ENCODE peak calls at places on chromosome 2, in ten cellular contexts. C is CD8-positive, alpha-beta memory T cell; O is HCT116; D is CD8-positive, alpha-beta T cell; I is heart left ventricle; T is Peyer's patch; B is PC-3; G is neural progenitor cell; Y is body of pancreas; S is hepatocyte. M is an unnamed sample.

GRCh38 chr2:11914455-11914854 is 168.0 kb downstream of the LPIN1 start:
- DNase-seq in C (no peak), O (no peak), D (no peak), I (no peak), T (no peak), B (no peak), G (no peak), Y (no peak), S (peak; percentile 28), M (no peak)

GRCh38 chr2:109016376-109016775 is 27.4 kb upstream of the EDAR start:
- DNase-seq in C (no peak), O (no peak), D (no peak), I (no peak), T (no peak), B (no peak), G (no peak), Y (no peak), S (no peak), M (no peak)

GRCh38 chr2:190766174-190766572 is 114.4 kb upstream of the GLS start:
- DNase-seq in C (no peak), O (no peak), D (no peak), I (no peak), T (no peak), B (peak; percentile 22), G (no peak), Y (no peak), S (no peak), M (no peak)

GRCh38 chr2:105737980-105738657 is 6.6 kb upstream of the NCK2 start:
- DNase-seq in C (peak; percentile 71), O (no peak), D (no peak), I (no peak), T (no peak), B (peak; percentile 28), G (no peak), Y (no peak), S (no peak), M (no peak)

GRCh38 chr2:160561551-160562280 is 68.1 kb upstream of the RBMS1 start:
- DNase-seq in C (no peak), O (no peak), D (no peak), I (no peak), T (no peak), B (peak; percentile 95), G (no peak), Y (no peak), S (peak; percentile 5), M (no peak)

GRCh38 chr2:19355931-19356544 is 2.4 kb downstream of the OSR1 start:
- DNase-seq in C (no peak), O (no peak), D (no peak), I (no peak), T (no peak), B (no peak), G (peak; percentile 32), Y (no peak), S (no peak), M (no peak)

GRCh38 chr2:168645696-168646095 is 156.7 kb upstream of the NOSTRIN start:
- DNase-seq in C (no peak), O (no peak), D (no peak), I (no peak), T (no peak), B (no peak), G (no peak), Y (no peak), S (no peak), M (no peak)

GRCh38 chr2:45851576-45852304 is 200.3 kb downstream of the PRKCE start:
- DNase-seq in C (no peak), O (no peak), D (no peak), I (no peak), T (no peak), B (peak; percentile 97), G (no peak), Y (no peak), S (no peak), M (peak; percentile 28)

GRCh38 chr2:96824079-96824870 is 8.2 kb downstream of the CNNM3 start:
- DNase-seq in C (no peak), O (no peak), D (no peak), I (no peak), T (no peak), B (peak; percentile 84), G (no peak), Y (no peak), S (peak; percentile 56), M (no peak)

GRCh38 chr2:96821113-96821512 is 5.0 kb downstream of the CNNM3 start:
- DNase-seq in C (no peak), O (no peak), D (no peak), I (no peak), T (no peak), B (no peak), G (no peak), Y (no peak), S (no peak), M (no peak)

GRCh38 chr2:96825057-96825456 is 9.0 kb downstream of the CNNM3 start:
- DNase-seq in C (no peak), O (no peak), D (no peak), I (no peak), T (no peak), B (no peak), G (no peak), Y (no peak), S (no peak), M (no peak)

GRCh38 chr2:96823203-96823602 is 7.1 kb downstream of the CNNM3 start:
- DNase-seq in C (no peak), O (no peak), D (no peak), I (no peak), T (no peak), B (no peak), G (no peak), Y (no peak), S (no peak), M (no peak)

GRCh38 chr2:96822786-96823185 is 6.7 kb downstream of the CNNM3 start:
- DNase-seq in C (no peak), O (no peak), D (no peak), I (no peak), T (no peak), B (no peak), G (no peak), Y (no peak), S (no peak), M (no peak)
- H3K4me1 ChIP-seq in C (peaks cover 39% of the 10 kb centered on the region), O (peaks cover 4% of the 10 kb centered on the region), D (peaks cover 39% of the 10 kb centered on the region), I (peaks cover 31% of the 10 kb centered on the region), T (peaks cover 28% of the 10 kb centered on the region), B (peaks cover 25% of the 10 kb centered on the region), G (peaks cover 32% of the 10 kb centered on the region), Y (peaks cover 72% of the 10 kb centered on the region), S (peaks cover 54% of the 10 kb centered on the region), M (no peaks in the 10 kb centered on the region)

DNA sequence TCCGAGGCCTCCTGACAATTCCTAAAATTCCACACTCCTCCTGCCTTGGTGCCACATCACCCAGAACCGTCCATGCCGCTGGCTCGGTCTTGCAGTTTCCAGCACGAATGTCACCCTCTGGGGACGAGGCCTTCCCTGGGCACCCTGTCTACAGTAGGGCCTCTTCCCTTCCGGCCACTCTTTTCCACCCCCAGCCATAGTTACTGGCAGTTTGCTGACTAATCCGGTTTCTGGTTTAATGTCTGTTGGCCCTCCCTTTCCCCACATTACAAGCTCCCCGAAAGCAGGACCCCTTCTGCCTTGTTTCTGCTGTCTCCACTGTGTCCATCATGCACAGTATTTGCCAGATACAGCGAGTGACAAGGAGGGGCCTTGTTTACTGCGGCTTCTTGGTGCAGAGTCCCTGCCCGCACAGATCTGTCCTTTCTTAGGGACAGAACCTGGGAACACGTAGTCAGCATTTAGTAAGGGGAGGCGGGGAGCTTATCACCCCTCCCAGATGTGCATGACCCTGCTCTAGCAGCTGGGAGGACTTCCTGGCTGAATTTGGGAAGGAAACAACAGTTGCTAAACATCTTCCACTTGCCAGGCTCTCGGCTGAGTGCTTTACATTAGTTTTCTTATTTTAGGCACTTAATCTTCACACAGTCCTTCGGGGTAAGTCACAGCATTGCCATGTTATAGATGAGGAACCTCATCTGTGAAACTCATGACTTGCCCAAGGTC is 23.6 kb upstream of the CATIP start:
- DNase-seq in C (no peak), O (no peak), D (no peak), I (no peak), T (no peak), B (no peak), G (no peak), Y (no peak), S (no peak), M (no peak)
- H3K4me1 ChIP-seq in C (no peaks in the 10 kb centered on the region), O (peaks cover 7% of the 10 kb centered on the region), D (no peaks in the 10 kb centered on the region), I (no peaks in the 10 kb centered on the region), T (no peaks in the 10 kb centered on the region), B (no peaks in the 10 kb centered on the region), G (peaks cover 11% of the 10 kb centered on the region), Y (peaks cover 4% of the 10 kb centered on the region), S (peaks cover 16% of the 10 kb centered on the region), M (no peaks in the 10 kb centered on the region)

GRCh38 chr2:130851624-130852382 is 15.1 kb downstream of the ARHGEF4 start:
- DNase-seq in C (no peak), O (no peak), D (no peak), I (no peak), T (no peak), B (peak; percentile 53), G (no peak), Y (no peak), S (no peak), M (no peak)

GRCh38 chr2:130854301-130854700 is 17.6 kb downstream of the ARHGEF4 start:
- DNase-seq in C (no peak), O (no peak), D (no peak), I (no peak), T (no peak), B (no peak), G (no peak), Y (no peak), S (no peak), M (no peak)

GRCh38 chr2:130850788-130851623 is 14.3 kb downstream of the ARHGEF4 start:
- DNase-seq in C (no peak), O (no peak), D (no peak), I (no peak), T (no peak), B (no peak), G (no peak), Y (no peak), S (no peak), M (no peak)

GRCh38 chr2:130852521-130853115 is 15.9 kb downstream of the ARHGEF4 start:
- DNase-seq in C (no peak), O (no peak), D (no peak), I (no peak), T (no peak), B (no peak), G (no peak), Y (no peak), S (no peak), M (no peak)

DNA sequence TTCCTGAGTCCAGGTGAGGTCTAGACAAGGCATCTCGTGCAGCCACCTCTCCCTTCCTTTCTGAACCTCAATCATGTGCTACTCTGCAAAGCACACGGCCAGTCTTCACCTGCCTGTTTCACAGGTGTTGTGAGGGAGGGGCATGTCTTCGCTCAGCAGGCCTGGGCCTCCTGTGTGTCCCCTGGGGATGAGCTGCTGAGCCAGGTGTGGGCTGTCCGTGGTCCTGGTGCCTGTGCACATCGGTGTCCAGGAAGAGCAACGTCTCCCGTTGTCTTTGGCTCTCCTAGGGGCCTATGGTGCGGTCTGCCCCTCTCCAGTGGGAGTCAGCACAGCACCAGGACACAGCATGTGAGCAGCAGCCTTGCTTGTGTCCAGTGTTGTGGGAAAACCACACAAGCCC is 16.7 kb downstream of the ARHGEF4 start:
- DNase-seq in C (no peak), O (no peak), D (no peak), I (no peak), T (no peak), B (no peak), G (no peak), Y (no peak), S (no peak), M (no peak)
- H3K4me1 ChIP-seq in C (no peaks in the 10 kb centered on the region), O (no peaks in the 10 kb centered on the region), D (no peaks in the 10 kb centered on the region), I (no peaks in the 10 kb centered on the region), T (no peaks in the 10 kb centered on the region), B (peaks cover 7% of the 10 kb centered on the region), G (no peaks in the 10 kb centered on the region), Y (peaks cover 9% of the 10 kb centered on the region), S (no peaks in the 10 kb centered on the region), M (no peaks in the 10 kb centered on the region)

GRCh38 chr2:96876036-96876810 is 6.3 kb upstream of the SEMA4C start:
- DNase-seq in C (no peak), O (no peak), D (no peak), I (no peak), T (no peak), B (peak; percentile 68), G (peak; percentile 38), Y (no peak), S (no peak), M (no peak)

GRCh38 chr2:96875498-96876035 is 5.7 kb upstream of the SEMA4C start:
- DNase-seq in C (no peak), O (no peak), D (no peak), I (no peak), T (no peak), B (no peak), G (peak; percentile 83), Y (no peak), S (no peak), M (peak; percentile 48)

GRCh38 chr2:96872591-96873349 is 2.9 kb upstream of the SEMA4C start:
- DNase-seq in C (no peak), O (no peak), D (no peak), I (no peak), T (no peak), B (peak; percentile 40), G (peak; percentile 54), Y (no peak), S (no peak), M (no peak)

GRCh38 chr2:96873651-96874096 is 3.8 kb upstream of the SEMA4C start:
- DNase-seq in C (no peak), O (no peak), D (no peak), I (peak; percentile 85), T (no peak), B (no peak), G (no peak), Y (no peak), S (no peak), M (peak; percentile 30)

GRCh38 chr2:96874099-96874831 is 4.4 kb upstream of the SEMA4C start:
- DNase-seq in C (no peak), O (no peak), D (no peak), I (no peak), T (peak; percentile 34), B (no peak), G (no peak), Y (no peak), S (no peak), M (no peak)
- H3K4me1 ChIP-seq in C (peaks cover 29% of the 10 kb centered on the region), O (peaks cover 47% of the 10 kb centered on the region), D (peaks cover 27% of the 10 kb centered on the region), I (peaks cover 4% of the 10 kb centered on the region), T (peaks cover 13% of the 10 kb centered on the region), B (peaks cover 44% of the 10 kb centered on the region), G (peaks cover 52% of the 10 kb centered on the region), Y (peaks cover 37% of the 10 kb centered on the region), S (peaks cover 33% of the 10 kb centered on the region), M (peaks cover 16% of the 10 kb centered on the region)